ENCODE peak calls at places on chromosomes 2 and 18, in six cellular contexts. Z is WERI-Rb-1, I is RWPE2, Q is H7, B is osteoblast, G is PC-3. V is an unnamed sample.

GRCh38 chr18:57819671-57820460 is 16.8 kb upstream of the ATP8B1 start:
- DNase-seq in B (peak; percentile 81), I (no peak), Q (no peak), G (peak; percentile 90), Z (peak; percentile 88), V (peak; percentile 62)

GRCh38 chr2:216691210-216691741 is 4.1 kb downstream of the IGFBP5 start:
- DNase-seq in Z (peak; percentile 26), I (no peak), G (peak; percentile 47), B (peak; percentile 97), Q (peak; percentile 89), V (peak; percentile 83)

GRCh38 chr2:28356095-28356911 is 36.4 kb upstream of the FOSL2 start:
- DNase-seq in Z (no peak), B (peak; percentile 99), I (no peak), Q (peak; percentile 70), G (peak; percentile 42), V (peak; percentile 100)

GRCh38 chr2:122520212-122520611 is 764.8 kb downstream of the TSN start:
- DNase-seq in Q (no peak), I (no peak), Z (no peak), G (no peak), B (no peak), V (no peak)

GRCh38 chr2:164073053-164073757 is 337.4 kb upstream of the FIGN start:
- DNase-seq in B (no peak), G (no peak), Z (no peak), Q (no peak), I (no peak), V (peak; percentile 3)

GRCh38 chr18:45627204-45627526 is 11.9 kb downstream of the SLC14A2 start:
- DNase-seq in B (no peak), G (peak; percentile 3), I (no peak), Q (no peak), Z (no peak), V (no peak)

GRCh38 chr2:223585691-223586090 is 16.5 kb downstream of the SCG2 start:
- DNase-seq in B (no peak), Z (no peak), G (peak; percentile 50), I (no peak), Q (no peak), V (no peak)

GRCh38 chr2:223549215-223549614 is 52.9 kb downstream of the SCG2 start:
- DNase-seq in Z (no peak), Q (no peak), I (peak; percentile 93), G (peak; percentile 98), B (peak; percentile 30), V (peak; percentile 8)

GRCh38 chr2:101327863-101328394 is 19.4 kb upstream of the RNF149 start:
- DNase-seq in G (peak; percentile 98), I (peak; percentile 78), B (no peak), Z (no peak), Q (no peak), V (no peak)

GRCh38 chr2:219027511-219028055 is 13.7 kb downstream of the CFAP65 start:
- DNase-seq in I (no peak), G (no peak), Q (no peak), B (peak; percentile 15), Z (no peak), V (no peak)
- H3K27me3 ChIP-seq in I (no peaks in the 10 kb centered on the region), G (no peaks in the 10 kb centered on the region), Q (no peaks in the 10 kb centered on the region), B (peaks cover 18% of the 10 kb centered on the region), Z (no peaks in the 10 kb centered on the region), V (peaks cover 12% of the 10 kb centered on the region)

GRCh38 chr2:1309507-1309906 is 103.8 kb upstream of the TPO start:
- DNase-seq in G (no peak), Z (no peak), Q (peak; percentile 49), B (no peak), I (no peak), V (no peak)

GRCh38 chr2:1314254-1314653 is 99.0 kb upstream of the TPO start:
- DNase-seq in G (no peak), Q (no peak), I (no peak), B (no peak), Z (no peak), V (no peak)

GRCh38 chr2:1310866-1311265 is 102.4 kb upstream of the TPO start:
- DNase-seq in B (no peak), Z (no peak), I (no peak), G (no peak), Q (no peak), V (no peak)

GRCh38 chr2:1310202-1310601 is 103.1 kb upstream of the TPO start:
- DNase-seq in G (no peak), Z (no peak), I (no peak), Q (no peak), B (no peak), V (no peak)

GRCh38 chr2:1313240-1313924 is 99.9 kb upstream of the TPO start:
- DNase-seq in B (no peak), I (no peak), Z (no peak), G (no peak), Q (no peak), V (no peak)
- H3K27me3 ChIP-seq in B (no peaks in the 10 kb centered on the region), I (peaks cover 3% of the 10 kb centered on the region), Z (no peaks in the 10 kb centered on the region), G (peaks cover 80% of the 10 kb centered on the region), Q (no peaks in the 10 kb centered on the region), V (no peaks in the 10 kb centered on the region)

GRCh38 chr2:16025211-16025875 is 85.0 kb downstream of the MYCN start:
- DNase-seq in G (no peak), Q (no peak), Z (no peak), B (no peak), I (no peak), V (no peak)

GRCh38 chr2:16022548-16023240 is 82.3 kb downstream of the MYCN start:
- DNase-seq in Q (peak; percentile 40), B (no peak), G (no peak), Z (no peak), I (no peak), V (no peak)

GRCh38 chr2:16021611-16022363 is 81.4 kb downstream of the MYCN start:
- DNase-seq in Q (no peak), G (no peak), Z (no peak), I (no peak), B (no peak), V (no peak)

GRCh38 chr2:16025876-16026640 is 85.7 kb downstream of the MYCN start:
- DNase-seq in Z (no peak), Q (no peak), I (no peak), G (no peak), B (no peak), V (no peak)

DNA sequence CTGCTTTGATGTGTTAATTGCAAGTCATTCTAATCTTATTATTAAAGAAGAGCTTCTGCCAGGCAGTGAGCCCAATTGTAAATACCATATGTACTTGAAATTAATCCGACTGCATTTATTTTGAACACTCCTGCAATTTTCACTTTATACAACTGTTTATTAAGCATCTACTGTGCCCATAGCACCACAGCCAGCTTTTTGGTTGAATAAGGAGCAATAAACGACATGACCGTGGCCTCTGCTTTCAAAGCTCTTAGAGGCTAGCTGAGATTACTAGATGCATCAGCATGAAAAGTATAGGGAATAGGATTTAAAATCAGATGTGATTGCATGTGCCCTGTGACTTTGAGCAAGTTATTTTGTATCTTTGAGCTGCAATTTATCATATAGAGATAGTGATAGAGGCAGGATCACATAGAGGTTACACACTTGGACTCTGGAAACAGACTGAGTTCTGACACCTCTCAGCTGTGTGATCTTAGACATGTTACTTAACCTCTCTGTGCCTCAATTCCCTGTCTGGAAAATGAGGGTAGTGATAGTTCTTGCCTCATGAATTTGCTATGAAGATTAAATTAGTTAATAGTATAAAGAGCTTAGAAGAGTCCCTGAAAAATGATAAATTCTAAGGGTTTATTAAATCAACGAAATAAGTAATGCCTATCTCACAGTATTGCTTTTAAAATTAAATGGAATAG is 83.5 kb downstream of the MYCN start:
- DNase-seq in B (no peak), Z (no peak), I (no peak), Q (no peak), G (no peak), V (no peak)
- H3K27me3 ChIP-seq in B (no peaks in the 10 kb centered on the region), Z (no peaks in the 10 kb centered on the region), I (no peaks in the 10 kb centered on the region), Q (no peaks in the 10 kb centered on the region), G (peaks cover 4% of the 10 kb centered on the region), V (no peaks in the 10 kb centered on the region)

GRCh38 chr18:10767658-10768057 is 241.8 kb downstream of the NAPG start:
- DNase-seq in B (no peak), Q (no peak), Z (no peak), I (no peak), G (no peak), V (no peak)
- H3K27me3 ChIP-seq in B (no peaks in the 10 kb centered on the region), Q (no peaks in the 10 kb centered on the region), Z (peaks cover 6% of the 10 kb centered on the region), I (no peaks in the 10 kb centered on the region), G (peaks cover 62% of the 10 kb centered on the region), V (no peaks in the 10 kb centered on the region)

GRCh38 chr2:240636563-240637115 is 11.4 kb downstream of the GPR35 start:
- DNase-seq in Q (no peak), B (peak; percentile 73), Z (no peak), G (no peak), I (no peak), V (no peak)
- H3K27me3 ChIP-seq in Q (no peaks in the 10 kb centered on the region), B (peaks cover 11% of the 10 kb centered on the region), Z (peaks cover 26% of the 10 kb centered on the region), G (peaks cover 11% of the 10 kb centered on the region), I (peaks cover 3% of the 10 kb centered on the region), V (peaks cover 4% of the 10 kb centered on the region)

DNA sequence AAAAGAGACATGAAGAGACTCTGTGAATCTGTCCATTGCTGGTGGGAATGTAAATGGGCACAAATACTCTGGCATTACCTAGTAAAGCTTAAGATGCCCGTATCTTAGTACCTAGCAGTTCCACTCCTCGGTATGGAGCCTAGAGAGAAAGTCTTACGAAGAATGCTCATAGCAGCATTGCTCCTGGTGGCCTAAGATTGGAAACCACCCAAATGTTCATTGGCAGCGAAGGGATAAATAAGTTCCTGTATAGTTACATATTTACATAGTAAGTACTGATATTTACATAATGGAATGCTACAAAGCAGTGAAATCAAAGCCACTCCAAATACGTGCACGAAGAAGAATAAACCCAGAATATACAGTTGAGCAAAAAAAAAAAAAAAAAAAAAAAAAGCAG is 46.7 kb upstream of the PDIA6 start:
- DNase-seq in B (no peak), I (no peak), Z (no peak), Q (no peak), G (no peak), V (no peak)
- H3K27me3 ChIP-seq in B (peaks cover 70% of the 10 kb centered on the region), I (peaks cover 13% of the 10 kb centered on the region), Z (no peaks in the 10 kb centered on the region), Q (no peaks in the 10 kb centered on the region), G (peaks cover 86% of the 10 kb centered on the region), V (peaks cover 32% of the 10 kb centered on the region)

GRCh38 chr2:206260427-206261012 is 13.9 kb upstream of the ZDBF2 start:
- DNase-seq in I (no peak), G (peak; percentile 66), Q (no peak), Z (no peak), B (peak; percentile 81), V (no peak)
- H3K27me3 ChIP-seq in I (peaks cover 94% of the 10 kb centered on the region), G (peaks cover 69% of the 10 kb centered on the region), Q (peaks cover 11% of the 10 kb centered on the region), Z (no peaks in the 10 kb centered on the region), B (peaks cover 88% of the 10 kb centered on the region), V (no peaks in the 10 kb centered on the region)

DNA sequence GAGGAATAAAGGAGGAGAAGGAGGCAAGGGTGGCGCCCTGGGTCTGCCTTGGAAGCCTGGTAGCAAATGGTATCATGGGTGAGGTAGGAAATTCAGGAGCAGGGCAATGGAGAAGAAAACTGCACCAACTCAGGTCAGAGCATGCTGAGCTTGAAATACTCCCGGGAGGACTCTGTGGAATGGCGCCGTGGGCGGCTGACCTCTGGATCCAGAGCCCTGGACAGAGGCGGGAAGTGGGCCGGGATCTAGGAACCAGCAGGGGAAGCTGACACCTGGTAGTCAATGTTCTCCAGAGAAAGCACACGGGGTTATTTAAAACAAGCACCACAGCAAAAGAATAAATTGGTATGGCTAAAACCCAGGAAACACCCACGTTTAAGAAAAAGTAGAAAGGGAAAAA is 161.3 kb downstream of the INO80D start:
- DNase-seq in G (no peak), Z (no peak), I (no peak), Q (no peak), B (no peak), V (no peak)
- H3K27me3 ChIP-seq in G (peaks cover 77% of the 10 kb centered on the region), Z (peaks cover 3% of the 10 kb centered on the region), I (peaks cover 7% of the 10 kb centered on the region), Q (peaks cover 10% of the 10 kb centered on the region), B (peaks cover 37% of the 10 kb centered on the region), V (no peaks in the 10 kb centered on the region)

V was measured in SJCRH30.